ENCODE peak calls at places on chromosome 19, in four cellular contexts. G is tibial artery, H is hepatocyte, U is kidney. J is an unnamed sample. For H3K4me1 and H3K9me3, the result is how much of the 10 kb centered on the place peaks cover.

GRCh38 chr19:52896431-52897148 is 845 bp downstream of the ZNF320 start:
- DNase-seq in G (no peak), H (peak), U (peak), J (no peak)

GRCh38 chr19:3479177-3479818 is 1.0 kb downstream of the SMIM24 start:
- DNase-seq in G (no peak), H (peak), U (no peak), J (no peak)

GRCh38 chr19:45468159-45468651 is 409 bp downstream of the FOSB start:
- DNase-seq in G (peak), H (peak), U (peak), J (no peak)

GRCh38 chr19:39236527-39236926 is 8.3 kb downstream of the IFNL3 start:
- DNase-seq in G (no peak), H (no peak), U (peak), J (no peak)

GRCh38 chr19:7868671-7869452 is 5.3 kb downstream of the PRR36 start:
- DNase-seq in G (peak), H (peak), U (peak), J (peak)

GRCh38 chr19:10120538-10121198 is 969 bp upstream of the EIF3G start:
- DNase-seq in G (no peak), H (no peak), U (no peak), J (no peak)

GRCh38 chr19:18713550-18714117 is 30.2 kb downstream of the CRTC1 start:
- DNase-seq in G (no peak), H (no peak), U (no peak), J (no peak)

GRCh38 chr19:55620951-55621672 is 3.3 kb downstream of the ZNF784 start:
- DNase-seq in G (no peak), H (no peak), U (no peak), J (no peak)

GRCh38 chr19:31066385-31066784 is 282.9 kb downstream of the TSHZ3 start:
- DNase-seq in G (no peak), H (peak), U (no peak), J (no peak)

GRCh38 chr19:47232422-47233211 is 1.6 kb upstream of the BBC3 start:
- DNase-seq in G (no peak), H (no peak), U (no peak), J (no peak)

GRCh38 chr19:31706131-31706530 is 356.9 kb upstream of the TSHZ3 start:
- DNase-seq in G (no peak), H (no peak), U (no peak), J (no peak)

GRCh38 chr19:33461256-33462111 is 60.1 kb downstream of the PEPD start:
- DNase-seq in G (peak), H (no peak), U (peak), J (no peak)

GRCh38 chr19:10292206-10292788 is 2.5 kb downstream of the ICAM5 start:
- DNase-seq in G (peak), H (peak), U (peak), J (no peak)

GRCh38 chr19:43762814-43763213 is 8.1 kb upstream of the SMG9 start:
- DNase-seq in G (no peak), H (no peak), U (no peak), J (no peak)

GRCh38 chr19:35751839-35752745 is 3.7 kb downstream of the LIN37 start:
- DNase-seq in G (no peak), H (no peak), U (no peak), J (peak)

GRCh38 chr19:17490411-17490810 is 20.1 kb downstream of the SLC27A1 start:
- DNase-seq in G (no peak), H (no peak), U (no peak), J (no peak)

GRCh38 chr19:38617764-38618589 is at the start of gene MAP4K1:
- DNase-seq in G (no peak), H (no peak), U (peak), J (no peak)

GRCh38 chr19:16771618-16772017 is 52.0 kb downstream of the NWD1 start:
- DNase-seq in G (peak), H (peak), U (peak), J (peak)

GRCh38 chr19:6767357-6768235 is at the start of gene SH2D3A:
- DNase-seq in G (no peak), H (peak), U (peak), J (peak)

GRCh38 chr19:1259873-1260748 is 9.0 kb upstream of the CIRBP start:
- DNase-seq in G (peak), H (no peak), U (no peak), J (no peak)
- H3K4me1 ChIP-seq in G (half or more), H (half or more), U (under half), J (under half)

DNA sequence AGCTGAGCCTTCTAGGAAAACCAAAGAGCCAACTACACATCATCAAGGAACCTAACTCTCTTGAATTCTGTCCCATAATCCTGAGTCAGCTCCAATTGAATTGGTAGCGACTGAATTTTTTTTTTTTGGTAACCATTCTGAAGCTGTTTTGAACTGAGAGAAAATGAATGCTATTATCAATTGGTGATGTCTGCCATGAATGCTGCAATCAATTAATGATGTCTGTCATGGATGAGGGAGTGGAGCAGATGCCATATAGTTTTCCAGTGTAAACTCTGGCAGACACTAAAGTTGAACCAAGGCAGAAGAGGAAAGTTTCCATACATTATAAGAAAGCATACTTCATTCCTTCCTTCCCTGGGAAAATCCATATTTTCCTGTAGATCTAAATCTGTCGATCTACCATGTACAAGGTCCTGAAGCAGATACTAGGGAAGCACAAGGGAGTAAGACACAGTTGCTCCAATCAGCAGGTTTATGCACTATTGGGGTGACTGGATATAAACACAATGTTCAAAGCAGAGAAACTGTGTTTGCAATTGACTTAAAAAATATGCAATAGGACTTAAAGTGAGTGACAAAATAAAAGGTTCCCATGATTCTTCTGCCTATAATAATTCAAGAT is 48.8 kb downstream of the MBD3L1 start:
- DNase-seq in G (no peak), H (no peak), U (no peak), J (no peak)
- H3K9me3 ChIP-seq in G (under half), H (under half), U (under half), J (under half)

DNA sequence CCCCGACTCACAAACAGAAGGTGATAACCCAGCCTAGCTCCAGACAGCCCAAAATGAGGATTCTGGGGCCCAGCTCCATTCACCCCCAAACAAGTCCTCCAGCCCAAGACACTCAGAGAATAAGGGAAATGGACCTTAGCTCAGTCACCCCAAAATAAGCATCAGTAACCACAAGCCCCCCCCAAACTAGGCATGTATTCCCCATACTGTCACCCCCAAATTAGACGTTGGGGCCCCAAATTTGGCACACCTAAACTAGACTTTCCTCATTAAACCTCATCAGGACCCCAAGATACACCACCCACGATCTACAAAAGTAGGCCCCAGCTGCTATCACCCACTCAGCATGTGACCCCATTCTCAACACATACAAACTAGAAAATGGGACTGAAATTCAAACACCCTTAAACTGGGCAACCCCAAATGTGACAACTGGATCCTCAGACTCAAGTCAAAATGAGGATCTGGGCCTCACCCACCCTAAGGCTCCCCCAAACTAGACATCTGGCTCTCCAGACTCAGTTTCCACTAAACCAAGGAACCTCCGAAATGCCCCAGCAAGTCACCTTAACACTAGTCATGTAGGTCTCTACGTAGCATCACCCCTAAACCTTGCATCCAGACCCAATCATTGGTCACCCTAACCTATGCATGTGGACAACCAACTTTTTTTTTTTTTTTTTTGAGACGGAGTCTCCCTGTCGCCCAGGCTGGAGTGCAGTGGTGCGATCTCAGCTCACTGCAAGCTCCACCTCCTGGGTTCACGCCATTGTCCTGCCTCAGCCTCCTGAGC is 13.4 kb upstream of the ERFL start:
- DNase-seq in G (no peak), H (no peak), U (no peak), J (no peak)
- H3K27ac ChIP-seq in G (no peak), H (no peak), U (no peak), J (no peak)

GRCh38 chr19:14003279-14004051 is 2.7 kb downstream of the RFX1 start:
- DNase-seq in G (no peak), H (no peak), U (peak), J (no peak)
- H3K4me1 ChIP-seq in G (under half), H (under half), U (under half), J (under half)

J was measured in RWPE2.